ENCODE peak calls at places on chromosomes 3 and 15, in nine cellular contexts. I, P, H, R, M, W, V, K and T are unnamed samples.
A peak's percentile ranks its signal among the peaks of the same experiment; 100 is the strongest.

GRCh38 chr3:86519819-86520218 is 471.1 kb downstream of the VGLL3 start:
- DNase-seq in I (no peak), W (no peak), H (no peak), K (no peak), V (no peak), M (no peak), P (no peak), R (no peak), T (no peak)

GRCh38 chr3:32226875-32227500 is 11.5 kb upstream of the CMTM8 start:
- DNase-seq in R (no peak), K (no peak), I (peak; percentile 32), M (no peak), H (no peak), P (no peak), W (peak; percentile 85), V (no peak), T (no peak)

GRCh38 chr3:150038830-150039229 is 68.1 kb upstream of the PFN2 start:
- DNase-seq in K (no peak), M (no peak), R (no peak), H (no peak), V (no peak), I (no peak), W (peak; percentile 41), P (peak; percentile 33), T (no peak)

GRCh38 chr3:161413127-161413854 is 42.0 kb upstream of the SPTSSB start:
- DNase-seq in R (no peak), K (no peak), H (no peak), I (peak; percentile 42), V (no peak), P (peak; percentile 11), M (peak; percentile 35), W (peak; percentile 62), T (peak; percentile 40)

GRCh38 chr3:10810376-10810775 is 5.7 kb upstream of the SLC6A11 start:
- DNase-seq in I (no peak), V (no peak), P (no peak), M (no peak), K (no peak), W (no peak), R (no peak), H (no peak), T (no peak)

GRCh38 chr3:1515842-1516241 is 423.0 kb downstream of the CNTN6 start:
- DNase-seq in I (no peak), K (no peak), M (no peak), H (no peak), R (no peak), P (no peak), W (no peak), V (no peak), T (no peak)

GRCh38 chr3:185678027-185678426 is 91.9 kb downstream of the SENP2 start:
- DNase-seq in W (no peak), V (no peak), I (peak; percentile 21), R (no peak), H (no peak), P (no peak), K (no peak), M (no peak), T (no peak)

GRCh38 chr3:30553641-30554316 is 52.6 kb upstream of the TGFBR2 start:
- DNase-seq in M (peak; percentile 9), V (no peak), K (no peak), H (no peak), R (no peak), P (no peak), I (peak; percentile 15), W (peak; percentile 39), T (no peak)

GRCh38 chr3:190058486-190059241 is 62.0 kb downstream of the P3H2 start:
- DNase-seq in P (no peak), I (no peak), V (no peak), R (no peak), M (no peak), W (peak; percentile 91), K (no peak), H (no peak), T (peak; percentile 65)

GRCh38 chr3:49454457-49454856 is 15.6 kb upstream of the DAG1 start:
- DNase-seq in R (no peak), W (no peak), K (no peak), I (no peak), V (no peak), H (no peak), P (peak; percentile 91), M (no peak), T (no peak)

GRCh38 chr3:148735597-148735996 is 37.9 kb downstream of the AGTR1 start:
- DNase-seq in H (no peak), K (no peak), M (no peak), P (no peak), R (no peak), W (peak; percentile 56), I (no peak), V (no peak), T (no peak)

GRCh38 chr3:36891651-36892268 is 53.1 kb downstream of the TRANK1 start:
- DNase-seq in P (peak; percentile 94), W (no peak), M (no peak), H (no peak), K (no peak), R (no peak), V (no peak), I (no peak), T (no peak)

GRCh38 chr3:173044998-173045397 is 96.0 kb downstream of the SPATA16 start:
- DNase-seq in W (no peak), K (no peak), I (no peak), V (no peak), M (no peak), P (peak; percentile 5), R (no peak), H (no peak), T (no peak)

GRCh38 chr3:123627673-123628670 is 43.1 kb upstream of the HACD2 start:
- DNase-seq in P (no peak), R (no peak), M (no peak), H (no peak), K (no peak), W (no peak), I (no peak), V (no peak), T (no peak)

GRCh38 chr15:77974098-77974414 is 103.5 kb downstream of the TBC1D2B start:
- DNase-seq in K (no peak), M (peak; percentile 78), I (peak; percentile 72), R (no peak), W (peak; percentile 45), V (no peak), P (no peak), H (no peak), T (peak; percentile 51)

GRCh38 chr3:36796896-36797295 is 32.5 kb upstream of the DCLK3 start:
- DNase-seq in M (no peak), V (no peak), W (peak; percentile 39), K (no peak), H (no peak), P (no peak), R (no peak), I (peak; percentile 30), T (no peak)

GRCh38 chr15:96273317-96274086 is 57.0 kb upstream of the NR2F2 start:
- DNase-seq in I (peak; percentile 100), V (peak; percentile 90), P (peak; percentile 27), H (peak; percentile 98), M (peak; percentile 64), R (no peak), K (no peak), W (peak; percentile 98), T (no peak)

GRCh38 chr15:42931702-42932486 is 11.3 kb upstream of the TTBK2 start:
- DNase-seq in W (no peak), I (no peak), K (no peak), R (no peak), V (no peak), H (no peak), P (no peak), M (no peak), T (no peak)

GRCh38 chr15:89196994-89197393 is 24.4 kb downstream of the RLBP1 start:
- DNase-seq in I (no peak), H (no peak), W (no peak), P (no peak), V (no peak), K (no peak), R (no peak), M (no peak), T (no peak)

GRCh38 chr3:182239316-182239715 is 527.6 kb downstream of the SOX2 start:
- DNase-seq in R (no peak), W (no peak), H (no peak), M (no peak), V (no peak), P (no peak), I (no peak), K (no peak), T (no peak)

GRCh38 chr3:52441772-52442332 is 3.1 kb downstream of the SEMA3G start:
- DNase-seq in P (no peak), W (no peak), V (no peak), H (no peak), M (no peak), K (no peak), R (no peak), I (no peak), T (no peak)

GRCh38 chr3:154139996-154140436 is 18.8 kb downstream of the ARHGEF26 start:
- DNase-seq in M (no peak), I (no peak), H (no peak), P (no peak), V (no peak), R (no peak), K (no peak), W (no peak), T (no peak)

GRCh38 chr3:36890261-36890660 is 54.6 kb downstream of the TRANK1 start:
- DNase-seq in I (no peak), V (no peak), K (no peak), P (peak; percentile 60), H (no peak), R (no peak), W (no peak), M (no peak), T (no peak)

GRCh38 chr15:43093026-43093425 is 12.8 kb downstream of the UBR1 start:
- DNase-seq in K (no peak), R (no peak), P (peak; percentile 10), H (peak; percentile 33), M (no peak), I (peak; percentile 91), W (peak; percentile 67), V (no peak), T (no peak)

GRCh38 chr3:60277376-60277800 is 973.9 kb downstream of the FHIT start:
- DNase-seq in W (no peak), V (no peak), R (no peak), K (no peak), I (no peak), P (peak; percentile 12), M (no peak), H (no peak), T (no peak)

GRCh38 chr15:69823223-69823907 is 274.4 kb downstream of the TLE3 start:
- DNase-seq in V (no peak), M (peak; percentile 49), I (no peak), P (peak; percentile 40), H (no peak), R (no peak), K (no peak), W (peak; percentile 20), T (no peak)

GRCh38 chr3:60948488-60948887 is 302.8 kb downstream of the FHIT start:
- DNase-seq in R (no peak), M (no peak), W (peak; percentile 18), I (no peak), P (peak; percentile 14), K (no peak), V (no peak), H (no peak), T (no peak)

GRCh38 chr3:46021516-46021915 is 5.8 kb downstream of the XCR1 start:
- DNase-seq in M (no peak), P (no peak), I (no peak), K (no peak), R (no peak), V (no peak), H (no peak), W (no peak), T (no peak)

GRCh38 chr15:68114356-68114755 is 60.2 kb downstream of the PIAS1 start:
- DNase-seq in P (no peak), H (no peak), V (peak; percentile 5), W (peak; percentile 61), M (peak; percentile 9), R (no peak), K (no peak), I (peak; percentile 50), T (no peak)

GRCh38 chr3:131031660-131032059 is 5.0 kb downstream of the NEK11 start:
- DNase-seq in R (no peak), P (no peak), I (no peak), K (no peak), M (no peak), H (no peak), V (peak; percentile 41), W (no peak), T (no peak)

GRCh38 chr3:4678320-4678719 is 185.2 kb downstream of the ITPR1 start:
- DNase-seq in H (no peak), R (no peak), I (no peak), K (no peak), W (no peak), M (no peak), P (no peak), V (no peak), T (no peak)